ENCODE peak calls at places on chromosomes 4 and X, in seven cellular contexts. A, L, K, V, I, J and M are unnamed samples.

GRCh38 chr4:27692098-27692679 is 831.5 kb downstream of the STIM2 start:
- DNase-seq in A (peak), V (peak), J (no peak), K (no peak), I (peak), L (no peak), M (peak)

GRCh38 chrX:386768-387575 is at the start of gene PPP2R3B:
- DNase-seq in V (peak), L (peak), I (peak), J (peak), K (peak), A (peak), M (peak)

GRCh38 chrX:129496625-129497024 is 26.7 kb downstream of the SMARCA1 start:
- DNase-seq in V (peak), L (no peak), A (peak), I (no peak), K (no peak), J (no peak), M (no peak)

GRCh38 chrX:1609311-1609710 is 5.5 kb upstream of the ASMT start:
- DNase-seq in A (no peak), I (no peak), V (no peak), K (no peak), J (no peak), L (no peak), M (no peak)

GRCh38 chr4:41839945-41840854 is 91.7 kb upstream of the PHOX2B start:
- DNase-seq in I (peak), A (no peak), V (no peak), L (no peak), J (no peak), K (no peak), M (no peak)

GRCh38 chr4:95193391-95194224 is 355.2 kb downstream of the UNC5C start:
- DNase-seq in L (no peak), A (no peak), I (no peak), K (no peak), V (no peak), J (no peak), M (no peak)

GRCh38 chr4:110184124-110184790 is 14.2 kb downstream of the ELOVL6 start:
- DNase-seq in V (peak), A (peak), I (no peak), K (no peak), J (no peak), L (no peak), M (peak)

GRCh38 chr4:145098675-145099037 is 545 bp downstream of the ABCE1 start:
- DNase-seq in V (peak), K (peak), I (peak), A (peak), J (no peak), L (no peak), M (peak)

GRCh38 chrX:137352101-137352660 is 213.7 kb upstream of the ZIC3 start:
- DNase-seq in K (no peak), I (no peak), L (no peak), A (no peak), V (no peak), J (no peak), M (no peak)

GRCh38 chr4:182354867-182355266 is 111.7 kb downstream of the TENM3 start:
- DNase-seq in I (no peak), L (no peak), V (peak), K (no peak), A (peak), J (no peak), M (peak)

GRCh38 chr4:168852933-168853713 is 156.9 kb downstream of the CBR4 start:
- DNase-seq in L (no peak), J (no peak), V (no peak), K (no peak), I (no peak), A (no peak), M (no peak)

GRCh38 chrX:41553688-41554087 is 106.5 kb downstream of the NYX start:
- DNase-seq in A (peak), L (no peak), J (no peak), I (no peak), K (no peak), V (no peak), M (no peak)

GRCh38 chr4:7933631-7934510 is 5.8 kb downstream of the AFAP1 start:
- DNase-seq in V (peak), I (no peak), K (peak), L (no peak), J (no peak), A (peak), M (no peak)

GRCh38 chrX:54427837-54428424 is 12.3 kb upstream of the TSR2 start:
- DNase-seq in V (no peak), L (no peak), J (no peak), A (no peak), I (no peak), K (no peak), M (no peak)

GRCh38 chr4:150280081-150280950 is 202.1 kb downstream of the DCLK2 start:
- DNase-seq in I (no peak), A (peak), K (no peak), L (no peak), V (peak), J (no peak), M (peak)

GRCh38 chr4:177047851-177048174 is 255.1 kb upstream of the VEGFC start:
- DNase-seq in J (no peak), A (peak), L (no peak), V (peak), I (no peak), K (no peak), M (no peak)

GRCh38 chrX:53184836-53185235 is 40.2 kb downstream of the KDM5C start:
- DNase-seq in V (peak), A (peak), L (no peak), I (no peak), K (no peak), J (no peak), M (no peak)

GRCh38 chr4:101801957-101802356 is 11.4 kb downstream of the BANK1 start:
- DNase-seq in K (no peak), J (no peak), I (no peak), L (no peak), V (no peak), A (no peak), M (no peak)

GRCh38 chrX:139972113-139972512 is 6.8 kb upstream of the CXorf66 start:
- DNase-seq in I (no peak), A (no peak), L (no peak), V (no peak), K (no peak), J (no peak), M (peak)

GRCh38 chrX:139973290-139973689 is 8.0 kb upstream of the CXorf66 start:
- DNase-seq in L (no peak), I (no peak), V (no peak), A (no peak), K (no peak), J (no peak), M (no peak)

GRCh38 chrX:139971394-139971749 is 6.1 kb upstream of the CXorf66 start:
- DNase-seq in I (no peak), J (no peak), K (no peak), A (no peak), V (no peak), L (no peak), M (peak)

GRCh38 chrX:139972629-139973257 is 7.4 kb upstream of the CXorf66 start:
- DNase-seq in K (no peak), A (no peak), V (no peak), I (no peak), L (no peak), J (no peak), M (no peak)

DNA sequence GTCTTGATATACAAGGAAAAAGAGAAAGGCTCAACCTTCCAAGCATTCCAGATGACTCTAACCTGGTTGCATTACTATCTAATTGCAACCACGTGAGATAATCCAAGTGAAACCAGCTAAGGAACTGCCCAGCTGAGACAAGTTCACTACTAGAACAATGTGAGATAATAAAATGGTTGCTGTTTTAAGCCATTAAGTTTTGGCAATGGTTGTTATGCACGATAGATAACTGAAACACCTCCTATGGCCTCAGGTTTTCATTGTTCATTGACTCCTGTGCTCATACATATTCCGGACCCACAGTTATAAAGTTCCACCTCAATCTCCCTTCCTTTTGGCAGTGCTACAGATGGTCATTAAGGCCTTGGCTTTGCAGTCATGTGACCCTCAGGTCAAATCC is 9.2 kb upstream of the CXorf66 start:
- DNase-seq in A (no peak), L (no peak), V (no peak), I (no peak), K (no peak), J (no peak), M (no peak)
- TF ChIP-seq CTCF in A (no peak), L (no peak), V (no peak), I (no peak), K (no peak), J (no peak), M (no peak)

GRCh38 chrX:19535481-19535880 is 20.2 kb upstream of the MAP3K15 start:
- DNase-seq in I (no peak), K (no peak), A (no peak), V (peak), L (no peak), J (no peak), M (peak)
- TF ChIP-seq CTCF in I (no peak), K (no peak), A (peak), V (peak), L (no peak), J (peak), M (peak)

GRCh38 chr4:85708468-85708867 is 233.5 kb downstream of the ARHGAP24 start:
- DNase-seq in V (no peak), L (no peak), J (no peak), K (no peak), I (no peak), A (no peak), M (peak)
- TF ChIP-seq CTCF in V (no peak), L (no peak), J (no peak), K (no peak), I (no peak), A (no peak), M (no peak)

DNA sequence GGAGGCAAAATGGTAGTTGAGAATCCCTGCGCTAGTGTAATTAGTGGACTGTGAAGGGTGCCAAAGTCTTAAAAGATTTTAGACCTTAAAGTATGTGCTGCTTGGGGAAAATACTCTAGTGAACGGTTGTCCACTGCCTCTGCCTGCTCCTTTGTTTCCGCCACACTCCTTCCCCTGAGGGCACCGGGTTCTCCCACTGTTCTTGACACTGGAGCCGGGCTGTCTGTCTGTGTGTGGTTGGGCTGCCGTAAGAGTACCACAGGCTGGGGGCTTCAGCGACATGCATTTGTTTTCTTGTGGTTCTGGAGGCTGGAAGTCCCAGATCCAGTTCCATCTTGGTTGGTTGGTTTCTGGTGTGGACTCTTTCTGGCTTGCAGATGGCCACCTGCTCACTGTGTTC is 76.2 kb downstream of the CLDN34 start:
- DNase-seq in I (no peak), K (no peak), J (no peak), V (no peak), A (no peak), L (no peak), M (no peak)
- TF ChIP-seq CTCF in I (no peak), K (no peak), J (no peak), V (no peak), A (no peak), L (no peak), M (no peak)

GRCh38 chr4:38678078-38678477 is 14.1 kb downstream of the KLF3 start:
- DNase-seq in A (peak), K (no peak), V (peak), L (no peak), I (no peak), J (no peak), M (no peak)
- TF ChIP-seq CTCF in A (no peak), K (no peak), V (no peak), L (no peak), I (no peak), J (no peak), M (no peak)

GRCh38 chrX:132636080-132636479 is 147.2 kb upstream of the MBNL3 start:
- DNase-seq in A (no peak), V (no peak), L (no peak), I (no peak), J (no peak), K (no peak), M (peak)
- TF ChIP-seq CTCF in A (no peak), V (no peak), L (no peak), I (peak), J (no peak), K (no peak), M (peak)

GRCh38 chr4:75432683-75433082 is 81.5 kb downstream of the RCHY1 start:
- DNase-seq in I (peak), K (no peak), L (no peak), A (peak), V (peak), J (no peak), M (peak)
- TF ChIP-seq CTCF in I (peak), K (no peak), L (no peak), A (peak), V (peak), J (peak), M (peak)

DNA sequence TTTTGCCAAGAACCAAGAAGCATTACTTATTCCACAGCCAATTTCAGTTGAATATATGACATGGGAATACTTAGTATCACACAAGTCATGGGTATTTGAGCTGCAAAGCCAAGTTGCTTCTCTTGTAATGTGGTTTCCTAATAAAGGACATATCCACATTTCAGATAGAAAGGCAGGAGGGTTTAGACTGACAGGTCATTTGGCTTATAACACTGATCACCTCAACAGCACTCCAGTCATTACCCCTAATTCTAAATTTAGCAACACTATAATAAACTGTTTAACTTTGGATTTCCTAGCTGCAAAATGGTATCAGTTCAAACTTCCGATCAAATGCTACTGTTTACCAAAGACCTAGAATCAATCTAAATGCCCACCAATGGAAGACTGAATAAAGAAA is 114.0 kb upstream of the FTHL17 start:
- DNase-seq in K (no peak), I (no peak), L (no peak), J (no peak), V (no peak), A (no peak), M (no peak)
- TF ChIP-seq CTCF in K (no peak), I (no peak), L (no peak), J (no peak), V (no peak), A (no peak), M (no peak)

GRCh38 chrX:11870789-11871188 is 112.8 kb downstream of the MSL3 start:
- DNase-seq in I (no peak), A (no peak), L (no peak), K (no peak), J (no peak), V (no peak), M (no peak)
- TF ChIP-seq CTCF in I (no peak), A (no peak), L (no peak), K (no peak), J (no peak), V (no peak), M (no peak)